ENCODE peak calls at places on chromosomes 5 and 9, in ten cellular contexts. F is HEK293T; N is upper lobe of right lung; D is Peyer's patch; S is transverse colon; I is T-cell; X is stomach; P is iPS-NIHi11; E is activated CD8-positive, alpha-beta memory T cell treated with anti-CD3 and anti-CD28 coated beads for 4 hours; Q is left ventricle myocardium inferior. T is an unnamed sample.

GRCh38 chr5:83802686-83803085 is 82.0 kb upstream of the HAPLN1 start:
- DNase-seq in F (no peak), N (no peak), D (no peak), S (no peak), I (no peak), X (no peak), P (no peak), E (no peak), Q (no peak), T (no peak)

GRCh38 chr5:81749186-81749561 is 1.7 kb downstream of the SSBP2 start:
- DNase-seq in F (no peak), N (no peak), D (no peak), S (no peak), I (no peak), X (no peak), P (no peak), E (no peak), Q (no peak), T (no peak)

GRCh38 chr5:71883745-71884103 is 164.6 kb downstream of the CARTPT start:
- DNase-seq in F (no peak), N (no peak), D (no peak), S (no peak), I (no peak), X (no peak), P (no peak), E (no peak), Q (peak; percentile 49), T (no peak)

GRCh38 chr5:43661102-43661501 is 58.1 kb downstream of the NNT start:
- DNase-seq in F (no peak), N (no peak), D (no peak), S (no peak), I (peak; percentile 3), X (no peak), P (no peak), E (no peak), Q (no peak), T (peak; percentile 57)

GRCh38 chr5:82584631-82585030 is 306.5 kb upstream of the RPS23 start:
- DNase-seq in F (no peak), N (no peak), D (no peak), S (no peak), I (no peak), X (no peak), P (no peak), E (no peak), Q (no peak), T (no peak)

GRCh38 chr5:44719856-44720255 is 88.9 kb upstream of the MRPS30 start:
- DNase-seq in F (no peak), N (no peak), D (no peak), S (no peak), I (no peak), X (no peak), P (no peak), E (no peak), Q (no peak), T (no peak)

GRCh38 chr5:83277953-83278352 is 193.6 kb upstream of the VCAN start:
- DNase-seq in F (no peak), N (no peak), D (no peak), S (no peak), I (no peak), X (no peak), P (no peak), E (no peak), Q (no peak), T (no peak)

GRCh38 chr9:98611986-98612505 is 96.7 kb downstream of the GABBR2 start:
- DNase-seq in F (no peak), N (no peak), D (no peak), S (no peak), I (no peak), X (peak; percentile 7), P (no peak), E (no peak), Q (no peak), T (no peak)

GRCh38 chr5:141753971-141754713 is 72.1 kb upstream of the ARAP3 start:
- DNase-seq in F (peak; percentile 49), N (no peak), D (no peak), S (no peak), I (no peak), X (peak; percentile 29), P (peak; percentile 83), E (no peak), Q (no peak), T (peak; percentile 71)

GRCh38 chr5:147384346-147385193 is 125.3 kb downstream of the DPYSL3 start:
- DNase-seq in F (no peak), N (no peak), D (no peak), S (no peak), I (no peak), X (no peak), P (no peak), E (no peak), Q (no peak), T (no peak)

GRCh38 chr5:36414869-36415282 is 113.2 kb upstream of the RANBP3L start:
- DNase-seq in F (peak; percentile 56), N (no peak), D (no peak), S (no peak), I (no peak), X (no peak), P (no peak), E (no peak), Q (no peak), T (peak; percentile 69)

GRCh38 chr5:135484563-135485157 is 32.5 kb upstream of the TIFAB start:
- DNase-seq in F (no peak), N (no peak), D (no peak), S (no peak), I (no peak), X (no peak), P (no peak), E (no peak), Q (no peak), T (no peak)

GRCh38 chr5:170611446-170612088 is 107.7 kb downstream of the KCNIP1 start:
- DNase-seq in F (no peak), N (no peak), D (no peak), S (no peak), I (no peak), X (no peak), P (no peak), E (no peak), Q (no peak), T (peak; percentile 17)

GRCh38 chr5:78511116-78511906 is 137.3 kb downstream of the LHFPL2 start:
- DNase-seq in F (no peak), N (no peak), D (no peak), S (no peak), I (no peak), X (no peak), P (no peak), E (no peak), Q (no peak), T (no peak)

GRCh38 chr5:170467000-170467707 is 36.7 kb upstream of the KCNIP1 start:
- DNase-seq in F (no peak), N (no peak), D (no peak), S (no peak), I (no peak), X (no peak), P (no peak), E (no peak), Q (no peak), T (peak; percentile 92)

GRCh38 chr5:59744531-59744992 is 149.0 kb downstream of the PDE4D start:
- DNase-seq in F (no peak), N (no peak), D (no peak), S (no peak), I (no peak), X (no peak), P (no peak), E (no peak), Q (no peak), T (peak; percentile 82)

GRCh38 chr9:16521868-16522381 is 348.5 kb downstream of the BNC2 start:
- DNase-seq in F (no peak), N (no peak), D (no peak), S (peak; percentile 13), I (no peak), X (no peak), P (no peak), E (no peak), Q (peak; percentile 30), T (peak; percentile 42)

GRCh38 chr9:131853434-131853833 is 113.6 kb upstream of the RAPGEF1 start:
- DNase-seq in F (no peak), N (no peak), D (no peak), S (no peak), I (no peak), X (no peak), P (no peak), E (no peak), Q (no peak), T (no peak)

GRCh38 chr5:38715671-38716070 is 130.1 kb upstream of the OSMR start:
- DNase-seq in F (no peak), N (no peak), D (no peak), S (no peak), I (no peak), X (no peak), P (no peak), E (no peak), Q (no peak), T (no peak)

GRCh38 chr5:135375040-135375439 is 24.0 kb downstream of the MACROH2A1 start:
- DNase-seq in F (no peak), N (no peak), D (no peak), S (no peak), I (no peak), X (no peak), P (no peak), E (no peak), Q (no peak), T (no peak)